ENCODE peak calls at places on chromosomes 12 and 14, in eight cellular contexts. I is breast epithelium, L is IMR-90, X is K562, W is tibial nerve, B is ovary, Q is adrenal gland, F is uterus. A is an unnamed sample.

GRCh38 chr14:88129306-88130056 is 124.5 kb downstream of the GPR65 start:
- DNase-seq in I (no peak), L (peak; percentile 23), X (no peak), W (no peak), B (no peak), Q (peak; percentile 58), F (no peak), A (no peak)

GRCh38 chr14:72883963-72884362 is 9.9 kb downstream of the DPF3 start:
- DNase-seq in I (no peak), L (peak; percentile 55), X (no peak), W (no peak), B (no peak), Q (no peak), F (no peak), A (no peak)

GRCh38 chr14:106518054-106518943 is 991.9 kb downstream of the TMEM121 start:
- DNase-seq in I (no peak), L (no peak), X (peak; percentile 5), W (no peak), B (no peak), Q (peak; percentile 11), F (no peak), A (no peak)

GRCh38 chr12:126436041-126436440 is 1370.8 kb downstream of the AACS start:
- DNase-seq in I (no peak), L (no peak), X (no peak), W (no peak), B (no peak), Q (no peak), F (no peak), A (no peak)

GRCh38 chr12:102427542-102427923 is 52.8 kb downstream of the IGF1 start:
- DNase-seq in I (no peak), L (no peak), X (no peak), W (no peak), B (peak; percentile 47), Q (no peak), F (peak; percentile 65), A (no peak)

GRCh38 chr14:101191882-101192660 is 288.5 kb upstream of the RTL1 start:
- DNase-seq in I (peak; percentile 37), L (no peak), X (no peak), W (no peak), B (no peak), Q (no peak), F (peak; percentile 7), A (no peak)

GRCh38 chr12:88243886-88244491 is 101.9 kb downstream of the TMTC3 start:
- DNase-seq in I (no peak), L (no peak), X (no peak), W (no peak), B (no peak), Q (no peak), F (no peak), A (no peak)

GRCh38 chr12:124527861-124528561 is 39.4 kb downstream of the NCOR2 start:
- DNase-seq in I (no peak), L (no peak), X (no peak), W (no peak), B (no peak), Q (no peak), F (no peak), A (peak; percentile 76)

GRCh38 chr12:28780096-28780495 is 369.0 kb upstream of the FAR2 start:
- DNase-seq in I (no peak), L (peak; percentile 81), X (no peak), W (no peak), B (no peak), Q (peak; percentile 19), F (no peak), A (no peak)

GRCh38 chr12:74321381-74321780 is 216.3 kb upstream of the ATXN7L3B start:
- DNase-seq in I (no peak), L (no peak), X (no peak), W (no peak), B (no peak), Q (no peak), F (no peak), A (no peak)

GRCh38 chr14:37566811-37567371 is 28.2 kb downstream of the FOXA1 start:
- DNase-seq in I (no peak), L (no peak), X (no peak), W (no peak), B (no peak), Q (no peak), F (no peak), A (no peak)

GRCh38 chr14:55191881-55192616 is 664 bp upstream of the DLGAP5 start:
- DNase-seq in I (no peak), L (no peak), X (no peak), W (no peak), B (no peak), Q (no peak), F (no peak), A (no peak)

GRCh38 chr12:104426926-104427546 is 29.7 kb upstream of the CHST11 start:
- DNase-seq in I (no peak), L (peak; percentile 70), X (no peak), W (no peak), B (no peak), Q (no peak), F (no peak), A (no peak)

GRCh38 chr14:22185191-22185590 is 403.8 kb downstream of the DAD1 start:
- DNase-seq in I (no peak), L (peak; percentile 69), X (no peak), W (no peak), B (no peak), Q (no peak), F (no peak), A (no peak)

GRCh38 chr14:65349100-65349499 is 63.4 kb upstream of the FUT8 start:
- DNase-seq in I (no peak), L (no peak), X (peak; percentile 32), W (no peak), B (no peak), Q (no peak), F (no peak), A (no peak)

GRCh38 chr12:89384050-89384749 is 31.9 kb upstream of the DUSP6 start:
- DNase-seq in I (peak; percentile 54), L (peak; percentile 92), X (no peak), W (no peak), B (peak; percentile 42), Q (peak; percentile 18), F (peak; percentile 63), A (no peak)

GRCh38 chr12:79515526-79515935 is 175.2 kb downstream of the PAWR start:
- DNase-seq in I (no peak), L (no peak), X (no peak), W (no peak), B (no peak), Q (no peak), F (no peak), A (no peak)

DNA sequence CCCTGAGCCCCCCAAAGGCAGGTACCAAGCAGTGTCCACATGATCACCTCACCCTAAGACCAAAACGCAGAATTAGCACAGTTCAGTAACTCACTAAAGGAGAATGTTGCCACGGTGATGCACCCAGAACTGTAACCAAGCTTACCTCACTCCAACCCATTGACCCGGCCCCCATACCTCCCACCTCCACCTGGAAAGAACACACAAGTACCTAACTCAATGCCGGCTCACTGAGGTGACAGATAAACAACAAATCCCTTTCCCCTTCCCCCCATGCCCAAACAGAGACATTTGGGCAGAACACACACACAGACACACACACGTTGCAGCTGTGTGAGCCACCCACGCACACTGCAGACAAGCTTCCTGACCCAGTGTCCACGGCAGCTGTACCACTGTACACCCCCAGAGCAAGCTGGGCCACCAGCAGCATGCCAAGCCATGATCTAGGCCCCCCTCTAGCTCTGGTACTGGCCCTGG is 1.3 kb downstream of the RAPGEF3 start:
- DNase-seq in I (no peak), L (no peak), X (no peak), W (no peak), B (no peak), Q (no peak), F (no peak), A (no peak)
- H3K4me1 ChIP-seq in I (peaks cover 24% of the 10 kb centered on the region), L (peaks cover 17% of the 10 kb centered on the region), X (peaks cover 25% of the 10 kb centered on the region), W (peaks cover 59% of the 10 kb centered on the region), B (peaks cover 16% of the 10 kb centered on the region), Q (peaks cover 10% of the 10 kb centered on the region), F (no peaks in the 10 kb centered on the region), A (peaks cover 68% of the 10 kb centered on the region)

DNA sequence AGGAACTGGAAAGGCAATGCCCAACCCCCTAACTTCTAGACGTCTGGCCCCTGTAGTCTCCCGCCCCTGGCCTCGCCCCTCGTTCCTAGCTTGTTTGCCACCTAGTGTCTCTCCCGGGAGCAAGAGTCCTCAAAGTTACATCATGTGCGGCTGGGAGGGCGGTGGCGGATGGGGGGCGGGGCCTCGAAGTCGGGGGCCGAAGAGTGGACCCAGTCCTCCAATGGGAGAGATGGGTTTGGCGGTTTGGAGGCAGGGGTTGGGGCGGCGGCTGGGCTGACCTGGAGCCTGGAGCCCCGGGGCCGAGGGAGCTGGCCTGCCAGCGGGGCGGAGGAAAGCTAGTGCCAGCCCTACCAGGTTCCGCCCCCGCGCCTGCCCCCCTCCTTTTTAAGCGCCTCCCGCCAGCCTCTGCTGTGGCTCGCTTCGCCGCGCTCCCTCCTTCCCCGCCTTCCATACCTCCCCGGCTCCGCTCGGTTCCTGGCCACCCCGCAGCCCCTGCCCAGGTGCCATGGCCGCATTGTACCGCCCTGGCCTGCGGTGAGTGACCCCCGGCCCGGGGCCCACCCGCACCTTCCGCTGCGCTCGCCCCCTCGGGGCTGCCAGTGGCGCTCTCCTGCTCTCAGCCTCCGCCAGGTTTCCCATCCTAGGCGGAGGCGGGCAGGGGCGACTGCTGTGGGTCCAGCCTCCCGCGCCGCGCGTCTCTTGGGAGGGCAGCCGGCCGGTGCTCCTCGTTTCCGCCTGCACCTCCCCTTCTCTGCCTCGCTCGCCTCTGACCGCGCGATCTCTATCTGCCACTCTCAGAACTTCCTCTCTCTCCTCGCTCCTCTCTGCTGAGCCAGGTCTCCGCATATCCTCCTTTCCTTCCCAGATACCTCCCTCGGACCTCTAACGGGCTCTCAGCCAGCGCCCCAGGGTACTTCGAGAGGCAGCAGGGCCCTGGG is at the start of gene PCK2:
- DNase-seq in I (peak; percentile 94), L (peak; percentile 88), X (peak; percentile 97), W (peak; percentile 91), B (peak; percentile 81), Q (peak; percentile 95), F (peak; percentile 93), A (peak; percentile 96)
- H3K27ac ChIP-seq in I (peak within 1 kb of the TSS; percentile 99), L (peak within 1 kb of the TSS; percentile 80), X (peak within 1 kb of the TSS; percentile 98), W (peak within 1 kb of the TSS; percentile 93), B (peak within 1 kb of the TSS; percentile 40), Q (peak within 1 kb of the TSS; percentile 91), F (peak within 1 kb of the TSS; percentile 93), A (peak within 1 kb of the TSS; percentile 94)

DNA sequence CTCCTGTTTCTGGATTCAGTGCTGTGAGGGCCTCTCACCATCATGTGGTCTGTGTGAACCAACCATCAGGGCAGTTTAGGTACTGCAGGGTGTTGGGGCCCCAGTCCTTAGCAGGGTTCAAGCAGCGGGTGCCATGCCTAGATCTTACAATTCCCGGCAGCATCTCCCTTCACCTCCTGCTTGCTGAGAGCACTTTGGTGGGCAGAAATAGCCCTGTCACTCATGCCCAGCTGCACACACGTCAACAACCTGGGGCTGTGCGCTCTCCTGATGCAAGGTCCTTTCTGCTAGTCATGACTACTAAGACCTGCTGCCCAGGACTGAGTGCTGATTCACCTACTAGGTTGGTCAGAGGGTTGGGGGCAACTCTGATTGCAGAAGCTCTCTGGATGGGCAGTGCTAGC is 72.1 kb downstream of the NINJ2 start:
- DNase-seq in I (no peak), L (no peak), X (no peak), W (no peak), B (no peak), Q (no peak), F (no peak), A (peak; percentile 14)
- TF ChIP-seq POLR2A in I (no peak), L (no peak), X (no peak), W (no peak), B (no peak), Q (no peak), F (no peak), A (no peak)

GRCh38 chr12:15712823-15713663 is 76.1 kb downstream of the EPS8 start:
- DNase-seq in I (no peak), L (no peak), X (no peak), W (peak; percentile 49), B (no peak), Q (no peak), F (no peak), A (no peak)
- H3K4me1 ChIP-seq in I (peaks cover 10% of the 10 kb centered on the region), L (peaks cover 6% of the 10 kb centered on the region), X (no peaks in the 10 kb centered on the region), W (peaks cover 59% of the 10 kb centered on the region), B (peaks cover 15% of the 10 kb centered on the region), Q (no peaks in the 10 kb centered on the region), F (no peaks in the 10 kb centered on the region), A (peaks cover 2% of the 10 kb centered on the region)